ENCODE peak calls at places on chromosomes 4 and X, in nine cellular contexts. One of them, this sample, is unnamed.

GRCh38 chr4:13985824-13986223 is 358.3 kb upstream of the BOD1L1 start:
- DNase-seq in cardiac fibroblast: peak; percentile 49
- DNase-seq in colonic mucosa: no peak
- DNase-seq in A549: no peak
- DNase-seq in right atrium auricular region: no peak
- DNase-seq in endodermal cell: no peak
- DNase-seq in fibroblast of the aortic adventitia: peak; percentile 65
- DNase-seq in GM06990: no peak
- DNase-seq in CD8-positive, alpha-beta memory T cell: no peak
- DNase-seq in this sample: no peak

GRCh38 chr4:55722132-55722531 is 86.0 kb upstream of the NMU start:
- DNase-seq in cardiac fibroblast: no peak
- DNase-seq in colonic mucosa: no peak
- DNase-seq in A549: no peak
- DNase-seq in right atrium auricular region: no peak
- DNase-seq in endodermal cell: no peak
- DNase-seq in fibroblast of the aortic adventitia: no peak
- DNase-seq in GM06990: no peak
- DNase-seq in CD8-positive, alpha-beta memory T cell: no peak
- DNase-seq in this sample: no peak

GRCh38 chr4:24805036-24805435 is 9.7 kb downstream of the SOD3 start:
- DNase-seq in cardiac fibroblast: no peak
- DNase-seq in colonic mucosa: no peak
- DNase-seq in A549: no peak
- DNase-seq in right atrium auricular region: peak; percentile 38
- DNase-seq in endodermal cell: no peak
- DNase-seq in fibroblast of the aortic adventitia: no peak
- DNase-seq in GM06990: no peak
- DNase-seq in CD8-positive, alpha-beta memory T cell: no peak
- DNase-seq in this sample: no peak

GRCh38 chr4:88866862-88867550 is 169.4 kb upstream of the NAP1L5 start:
- DNase-seq in cardiac fibroblast: no peak
- DNase-seq in colonic mucosa: no peak
- DNase-seq in A549: no peak
- DNase-seq in right atrium auricular region: no peak
- DNase-seq in endodermal cell: no peak
- DNase-seq in fibroblast of the aortic adventitia: no peak
- DNase-seq in GM06990: no peak
- DNase-seq in CD8-positive, alpha-beta memory T cell: no peak
- DNase-seq in this sample: no peak

GRCh38 chrX:46770817-46771163 is 11.9 kb upstream of the SLC9A7 start:
- DNase-seq in cardiac fibroblast: peak; percentile 65
- DNase-seq in colonic mucosa: no peak
- DNase-seq in A549: peak; percentile 58
- DNase-seq in right atrium auricular region: no peak
- DNase-seq in endodermal cell: peak; percentile 22
- DNase-seq in fibroblast of the aortic adventitia: peak; percentile 83
- DNase-seq in GM06990: no peak
- DNase-seq in CD8-positive, alpha-beta memory T cell: no peak
- DNase-seq in this sample: no peak

GRCh38 chr4:108512615-108513505 is 107.5 kb upstream of the RPL34 start:
- DNase-seq in cardiac fibroblast: peak; percentile 38
- DNase-seq in colonic mucosa: peak; percentile 20
- DNase-seq in A549: peak; percentile 11
- DNase-seq in right atrium auricular region: no peak
- DNase-seq in endodermal cell: peak; percentile 77
- DNase-seq in fibroblast of the aortic adventitia: peak; percentile 63
- DNase-seq in GM06990: no peak
- DNase-seq in CD8-positive, alpha-beta memory T cell: peak; percentile 5
- DNase-seq in this sample: no peak

GRCh38 chr4:30950737-30951136 is 230.6 kb downstream of the PCDH7 start:
- DNase-seq in cardiac fibroblast: no peak
- DNase-seq in colonic mucosa: peak; percentile 40
- DNase-seq in A549: peak; percentile 10
- DNase-seq in right atrium auricular region: no peak
- DNase-seq in endodermal cell: no peak
- DNase-seq in fibroblast of the aortic adventitia: no peak
- DNase-seq in GM06990: no peak
- DNase-seq in CD8-positive, alpha-beta memory T cell: no peak
- DNase-seq in this sample: no peak

GRCh38 chrX:78066110-78066509 is 37.9 kb upstream of the PGK1 start:
- DNase-seq in cardiac fibroblast: peak; percentile 18
- DNase-seq in colonic mucosa: no peak
- DNase-seq in A549: no peak
- DNase-seq in right atrium auricular region: no peak
- DNase-seq in endodermal cell: no peak
- DNase-seq in fibroblast of the aortic adventitia: peak; percentile 86
- DNase-seq in GM06990: no peak
- DNase-seq in CD8-positive, alpha-beta memory T cell: no peak
- DNase-seq in this sample: no peak

GRCh38 chrX:57104921-57105398 is 16.4 kb downstream of the SPIN2B start:
- DNase-seq in cardiac fibroblast: no peak
- DNase-seq in colonic mucosa: no peak
- DNase-seq in A549: no peak
- DNase-seq in right atrium auricular region: no peak
- DNase-seq in endodermal cell: peak; percentile 51
- DNase-seq in fibroblast of the aortic adventitia: no peak
- DNase-seq in GM06990: no peak
- DNase-seq in CD8-positive, alpha-beta memory T cell: no peak
- DNase-seq in this sample: no peak

GRCh38 chrX:120534413-120535205 is 26.2 kb downstream of the CUL4B start:
- DNase-seq in cardiac fibroblast: no peak
- DNase-seq in colonic mucosa: no peak
- DNase-seq in A549: no peak
- DNase-seq in right atrium auricular region: no peak
- DNase-seq in endodermal cell: no peak
- DNase-seq in fibroblast of the aortic adventitia: no peak
- DNase-seq in GM06990: no peak
- DNase-seq in CD8-positive, alpha-beta memory T cell: no peak
- DNase-seq in this sample: no peak

GRCh38 chrX:110755061-110755460 is 40.6 kb downstream of the CHRDL1 start:
- DNase-seq in cardiac fibroblast: no peak
- DNase-seq in colonic mucosa: no peak
- DNase-seq in A549: no peak
- DNase-seq in right atrium auricular region: no peak
- DNase-seq in endodermal cell: no peak
- DNase-seq in fibroblast of the aortic adventitia: peak; percentile 20
- DNase-seq in GM06990: no peak
- DNase-seq in CD8-positive, alpha-beta memory T cell: no peak
- DNase-seq in this sample: no peak

GRCh38 chr4:155684892-155685550 is 18.4 kb downstream of the GUCY1A1 start:
- DNase-seq in cardiac fibroblast: no peak
- DNase-seq in colonic mucosa: no peak
- DNase-seq in A549: no peak
- DNase-seq in right atrium auricular region: no peak
- DNase-seq in endodermal cell: no peak
- DNase-seq in fibroblast of the aortic adventitia: no peak
- DNase-seq in GM06990: no peak
- DNase-seq in CD8-positive, alpha-beta memory T cell: no peak
- DNase-seq in this sample: no peak

GRCh38 chrX:57367649-57368048 is 81.1 kb downstream of the FAAH2 start:
- DNase-seq in cardiac fibroblast: no peak
- DNase-seq in colonic mucosa: no peak
- DNase-seq in A549: no peak
- DNase-seq in right atrium auricular region: no peak
- DNase-seq in endodermal cell: no peak
- DNase-seq in fibroblast of the aortic adventitia: no peak
- DNase-seq in GM06990: no peak
- DNase-seq in CD8-positive, alpha-beta memory T cell: no peak
- DNase-seq in this sample: no peak

GRCh38 chr4:126991965-126992364 is 640.8 kb upstream of the INTU start:
- DNase-seq in cardiac fibroblast: peak; percentile 17
- DNase-seq in colonic mucosa: no peak
- DNase-seq in A549: no peak
- DNase-seq in right atrium auricular region: no peak
- DNase-seq in endodermal cell: no peak
- DNase-seq in fibroblast of the aortic adventitia: peak; percentile 43
- DNase-seq in GM06990: no peak
- DNase-seq in CD8-positive, alpha-beta memory T cell: no peak
- DNase-seq in this sample: no peak

DNA sequence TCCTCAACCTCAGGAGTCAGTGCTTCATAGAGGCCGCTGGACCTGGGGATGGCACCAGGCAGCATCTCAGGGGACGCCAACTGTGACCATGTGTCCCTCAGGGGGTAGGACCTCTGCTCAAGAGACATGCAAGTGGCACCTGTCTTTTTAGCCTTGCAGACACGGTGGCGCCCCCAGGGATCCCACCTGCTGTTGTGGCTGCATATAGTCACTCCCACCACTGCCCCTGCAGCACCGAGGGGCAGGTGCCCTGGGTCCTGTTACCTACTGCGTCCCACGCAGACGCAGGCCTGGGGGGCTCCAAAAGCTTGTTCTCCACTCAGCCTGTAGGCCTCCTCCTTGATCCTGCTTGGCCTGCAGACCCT is 2.5 kb downstream of the MYL5 start:
- DNase-seq in cardiac fibroblast: no peak
- DNase-seq in colonic mucosa: no peak
- DNase-seq in A549: no peak
- DNase-seq in right atrium auricular region: no peak
- DNase-seq in endodermal cell: no peak
- DNase-seq in fibroblast of the aortic adventitia: no peak
- DNase-seq in GM06990: no peak
- DNase-seq in CD8-positive, alpha-beta memory T cell: no peak
- DNase-seq in this sample: no peak
- H3K4me3 ChIP-seq in cardiac fibroblast: no peak overlapping the region
- H3K4me3 ChIP-seq in colonic mucosa: no peak overlapping the region
- H3K4me3 ChIP-seq in A549: no peak overlapping the region
- H3K4me3 ChIP-seq in right atrium auricular region: no peak overlapping the region
- H3K4me3 ChIP-seq in endodermal cell: no peak overlapping the region
- H3K4me3 ChIP-seq in fibroblast of the aortic adventitia: no peak overlapping the region
- H3K4me3 ChIP-seq in GM06990: no peak overlapping the region
- H3K4me3 ChIP-seq in CD8-positive, alpha-beta memory T cell: no peak overlapping the region
- H3K4me3 ChIP-seq in this sample: no peak overlapping the region

DNA sequence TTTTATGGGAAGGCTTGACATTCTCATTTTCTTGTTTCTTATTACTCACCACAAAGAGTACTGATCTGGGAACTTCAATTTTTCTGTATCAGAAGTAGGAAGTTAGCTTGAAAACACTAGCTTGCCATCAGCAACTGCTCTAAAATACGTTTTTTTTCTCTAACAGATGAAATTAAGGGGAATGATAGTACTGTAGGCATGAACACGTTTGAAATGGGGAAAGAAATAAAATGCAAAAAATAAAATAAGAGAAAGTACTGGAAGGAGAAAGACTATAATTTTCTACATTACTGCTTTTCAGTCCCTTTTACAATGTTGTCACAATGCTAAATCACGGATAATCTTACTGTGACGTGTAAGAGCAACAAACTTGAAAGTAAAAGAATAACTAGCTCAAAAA is 1.5 kb downstream of the RADX start:
- DNase-seq in cardiac fibroblast: no peak
- DNase-seq in colonic mucosa: no peak
- DNase-seq in A549: no peak
- DNase-seq in right atrium auricular region: no peak
- DNase-seq in endodermal cell: no peak
- DNase-seq in fibroblast of the aortic adventitia: no peak
- DNase-seq in GM06990: no peak
- DNase-seq in CD8-positive, alpha-beta memory T cell: no peak
- DNase-seq in this sample: no peak
- H3K4me3 ChIP-seq in cardiac fibroblast: no peak overlapping the region
- H3K4me3 ChIP-seq in colonic mucosa: no peak overlapping the region
- H3K4me3 ChIP-seq in A549: no peak overlapping the region
- H3K4me3 ChIP-seq in right atrium auricular region: no peak overlapping the region
- H3K4me3 ChIP-seq in endodermal cell: no peak overlapping the region
- H3K4me3 ChIP-seq in fibroblast of the aortic adventitia: peak overlapping the region; percentile 69
- H3K4me3 ChIP-seq in GM06990: peak overlapping the region; percentile 74
- H3K4me3 ChIP-seq in CD8-positive, alpha-beta memory T cell: peak overlapping the region; percentile 95
- H3K4me3 ChIP-seq in this sample: peak overlapping the region; percentile 74

GRCh38 chrX:103688949-103689348 is 2.5 kb upstream of the MORF4L2 start:
- DNase-seq in cardiac fibroblast: peak; percentile 63
- DNase-seq in colonic mucosa: no peak
- DNase-seq in A549: peak; percentile 28
- DNase-seq in right atrium auricular region: no peak
- DNase-seq in endodermal cell: no peak
- DNase-seq in fibroblast of the aortic adventitia: peak; percentile 58
- DNase-seq in GM06990: peak; percentile 14
- DNase-seq in CD8-positive, alpha-beta memory T cell: peak; percentile 24
- DNase-seq in this sample: no peak

GRCh38 chrX:103687073-103687695 is 685 bp upstream of the MORF4L2 start:
- DNase-seq in cardiac fibroblast: no peak
- DNase-seq in colonic mucosa: peak; percentile 88
- DNase-seq in A549: peak; percentile 86
- DNase-seq in right atrium auricular region: peak; percentile 86
- DNase-seq in endodermal cell: peak; percentile 89
- DNase-seq in fibroblast of the aortic adventitia: no peak
- DNase-seq in GM06990: peak; percentile 88
- DNase-seq in CD8-positive, alpha-beta memory T cell: peak; percentile 87
- DNase-seq in this sample: no peak

GRCh38 chrX:103685396-103685795 is 1.1 kb downstream of the MORF4L2 start:
- DNase-seq in cardiac fibroblast: no peak
- DNase-seq in colonic mucosa: no peak
- DNase-seq in A549: peak; percentile 12
- DNase-seq in right atrium auricular region: no peak
- DNase-seq in endodermal cell: no peak
- DNase-seq in fibroblast of the aortic adventitia: peak; percentile 24
- DNase-seq in GM06990: no peak
- DNase-seq in CD8-positive, alpha-beta memory T cell: no peak
- DNase-seq in this sample: no peak

GRCh38 chrX:103686199-103687072 is at the start of gene MORF4L2:
- DNase-seq in cardiac fibroblast: peak; percentile 99
- DNase-seq in colonic mucosa: peak; percentile 90
- DNase-seq in A549: peak; percentile 99
- DNase-seq in right atrium auricular region: peak; percentile 97
- DNase-seq in endodermal cell: peak; percentile 98
- DNase-seq in fibroblast of the aortic adventitia: peak; percentile 99
- DNase-seq in GM06990: peak; percentile 78
- DNase-seq in CD8-positive, alpha-beta memory T cell: peak; percentile 92
- DNase-seq in this sample: peak; percentile 98

DNA sequence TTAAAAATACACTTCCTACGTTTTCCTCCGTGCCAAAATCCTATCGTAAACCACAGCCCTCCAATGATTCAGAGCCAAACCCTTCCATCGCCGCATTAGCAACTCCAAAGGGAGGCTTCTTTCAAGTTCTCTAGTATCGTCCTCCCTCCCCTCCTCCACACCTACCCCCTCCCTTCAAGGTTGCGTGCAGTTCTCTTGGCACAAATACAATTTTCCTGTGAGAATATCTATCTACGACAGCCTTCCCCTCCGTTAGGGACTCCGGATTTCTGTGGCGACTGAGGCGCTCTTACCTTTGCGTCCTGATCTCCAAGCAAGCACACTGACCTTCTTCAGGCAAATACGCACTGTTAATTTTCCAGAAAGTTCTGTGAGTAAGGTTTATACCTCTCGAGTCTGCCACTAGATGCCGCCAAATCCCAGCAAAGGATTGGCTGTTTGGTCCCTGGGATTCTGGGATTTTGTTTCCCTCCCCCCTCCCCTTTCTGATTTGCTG is 1.2 kb upstream of the MORF4L2 start:
- DNase-seq in cardiac fibroblast: peak; percentile 86
- DNase-seq in colonic mucosa: peak; percentile 72
- DNase-seq in A549: peak; percentile 85
- DNase-seq in right atrium auricular region: peak; percentile 67
- DNase-seq in endodermal cell: peak; percentile 94
- DNase-seq in fibroblast of the aortic adventitia: peak; percentile 85
- DNase-seq in GM06990: peak; percentile 38
- DNase-seq in CD8-positive, alpha-beta memory T cell: peak; percentile 44
- DNase-seq in this sample: peak; percentile 54
- H3K4me3 ChIP-seq in cardiac fibroblast: peak overlapping the region; percentile 63
- H3K4me3 ChIP-seq in colonic mucosa: peak overlapping the region; percentile 33
- H3K4me3 ChIP-seq in A549: peak overlapping the region; percentile 76
- H3K4me3 ChIP-seq in right atrium auricular region: peak overlapping the region; percentile 51
- H3K4me3 ChIP-seq in endodermal cell: peak overlapping the region; percentile 98
- H3K4me3 ChIP-seq in fibroblast of the aortic adventitia: peak overlapping the region; percentile 76
- H3K4me3 ChIP-seq in GM06990: peak overlapping the region; percentile 69
- H3K4me3 ChIP-seq in CD8-positive, alpha-beta memory T cell: peak overlapping the region; percentile 94
- H3K4me3 ChIP-seq in this sample: peak overlapping the region; percentile 71

GRCh38 chr4:1172228-1172851 is at the start of gene SPON2:
- DNase-seq in cardiac fibroblast: peak; percentile 70
- DNase-seq in colonic mucosa: no peak
- DNase-seq in A549: no peak
- DNase-seq in right atrium auricular region: no peak
- DNase-seq in endodermal cell: peak; percentile 81
- DNase-seq in fibroblast of the aortic adventitia: no peak
- DNase-seq in GM06990: no peak
- DNase-seq in CD8-positive, alpha-beta memory T cell: no peak
- DNase-seq in this sample: no peak
- H3K4me3 ChIP-seq in cardiac fibroblast: peak within 1 kb of the TSS; percentile 57
- H3K4me3 ChIP-seq in colonic mucosa: peak within 1 kb of the TSS; percentile 30
- H3K4me3 ChIP-seq in A549: no peak within 1 kb of the TSS
- H3K4me3 ChIP-seq in right atrium auricular region: peak within 1 kb of the TSS; percentile 30
- H3K4me3 ChIP-seq in endodermal cell: no peak within 1 kb of the TSS
- H3K4me3 ChIP-seq in fibroblast of the aortic adventitia: peak within 1 kb of the TSS; percentile 53
- H3K4me3 ChIP-seq in GM06990: no peak within 1 kb of the TSS
- H3K4me3 ChIP-seq in CD8-positive, alpha-beta memory T cell: peak within 1 kb of the TSS; percentile 22
- H3K4me3 ChIP-seq in this sample: no peak within 1 kb of the TSS